ENCODE peak calls at places on chromosome 22, in ten cellular contexts. One of them, this sample, is unnamed.
A peak's percentile ranks its signal among the peaks of the same experiment; 100 is the strongest.

GRCh38 chr22:22753526-22754267 is 109.3 kb downstream of the GGTLC2 start:
- DNase-seq in stimulated activated CD4-positive, alpha-beta T cell treated with anti-CD3 and anti-CD28 coated beads, TNF-alpha, amount 100 ng/mL, for 1 hour: peak; percentile 61
- DNase-seq in NAMALWA: peak; percentile 82
- DNase-seq in left ventricle myocardium inferior: no peak
- DNase-seq in cardiac muscle cell: no peak
- DNase-seq in mammary epithelial cell: peak; percentile 5
- DNase-seq in neural progenitor cell: peak; percentile 70
- DNase-seq in brain microvascular endothelial cell: peak; percentile 12
- DNase-seq in hypothalamus: peak; percentile 13
- DNase-seq in HepG2: peak; percentile 47
- DNase-seq in this sample: peak; percentile 38

GRCh38 chr22:19598054-19598855 is 74.0 kb upstream of the CLDN5 start:
- DNase-seq in stimulated activated CD4-positive, alpha-beta T cell treated with anti-CD3 and anti-CD28 coated beads, TNF-alpha, amount 100 ng/mL, for 1 hour: no peak
- DNase-seq in hypothalamus: no peak
- DNase-seq in NAMALWA: no peak
- DNase-seq in neural progenitor cell: no peak
- DNase-seq in HepG2: no peak
- DNase-seq in left ventricle myocardium inferior: no peak
- DNase-seq in mammary epithelial cell: peak; percentile 55
- DNase-seq in cardiac muscle cell: no peak
- DNase-seq in brain microvascular endothelial cell: no peak
- DNase-seq in this sample: no peak

GRCh38 chr22:36616682-36617081 is 86.9 kb downstream of the CACNG2 start:
- DNase-seq in brain microvascular endothelial cell: no peak
- DNase-seq in stimulated activated CD4-positive, alpha-beta T cell treated with anti-CD3 and anti-CD28 coated beads, TNF-alpha, amount 100 ng/mL, for 1 hour: no peak
- DNase-seq in hypothalamus: no peak
- DNase-seq in HepG2: no peak
- DNase-seq in mammary epithelial cell: no peak
- DNase-seq in NAMALWA: no peak
- DNase-seq in cardiac muscle cell: no peak
- DNase-seq in left ventricle myocardium inferior: no peak
- DNase-seq in neural progenitor cell: no peak
- DNase-seq in this sample: no peak

GRCh38 chr22:38835888-38836301 is 7.9 kb downstream of the NPTXR start:
- DNase-seq in HepG2: no peak
- DNase-seq in NAMALWA: no peak
- DNase-seq in brain microvascular endothelial cell: no peak
- DNase-seq in hypothalamus: no peak
- DNase-seq in cardiac muscle cell: no peak
- DNase-seq in left ventricle myocardium inferior: no peak
- DNase-seq in stimulated activated CD4-positive, alpha-beta T cell treated with anti-CD3 and anti-CD28 coated beads, TNF-alpha, amount 100 ng/mL, for 1 hour: no peak
- DNase-seq in mammary epithelial cell: peak; percentile 55
- DNase-seq in neural progenitor cell: no peak
- DNase-seq in this sample: no peak

GRCh38 chr22:36756031-36756430 is 19.9 kb downstream of the IFT27 start:
- DNase-seq in NAMALWA: no peak
- DNase-seq in hypothalamus: no peak
- DNase-seq in left ventricle myocardium inferior: no peak
- DNase-seq in mammary epithelial cell: no peak
- DNase-seq in brain microvascular endothelial cell: no peak
- DNase-seq in stimulated activated CD4-positive, alpha-beta T cell treated with anti-CD3 and anti-CD28 coated beads, TNF-alpha, amount 100 ng/mL, for 1 hour: no peak
- DNase-seq in neural progenitor cell: no peak
- DNase-seq in cardiac muscle cell: no peak
- DNase-seq in HepG2: no peak
- DNase-seq in this sample: no peak

GRCh38 chr22:39634530-39635399 is 64.2 kb downstream of the CACNA1I start:
- DNase-seq in hypothalamus: no peak
- DNase-seq in NAMALWA: no peak
- DNase-seq in brain microvascular endothelial cell: peak; percentile 79
- DNase-seq in left ventricle myocardium inferior: no peak
- DNase-seq in cardiac muscle cell: no peak
- DNase-seq in stimulated activated CD4-positive, alpha-beta T cell treated with anti-CD3 and anti-CD28 coated beads, TNF-alpha, amount 100 ng/mL, for 1 hour: no peak
- DNase-seq in neural progenitor cell: no peak
- DNase-seq in HepG2: peak; percentile 12
- DNase-seq in mammary epithelial cell: peak; percentile 90
- DNase-seq in this sample: no peak

GRCh38 chr22:31135706-31136105 is 4.6 kb downstream of the PLA2G3 start:
- DNase-seq in mammary epithelial cell: no peak
- DNase-seq in cardiac muscle cell: no peak
- DNase-seq in stimulated activated CD4-positive, alpha-beta T cell treated with anti-CD3 and anti-CD28 coated beads, TNF-alpha, amount 100 ng/mL, for 1 hour: no peak
- DNase-seq in HepG2: no peak
- DNase-seq in brain microvascular endothelial cell: no peak
- DNase-seq in neural progenitor cell: no peak
- DNase-seq in hypothalamus: no peak
- DNase-seq in left ventricle myocardium inferior: no peak
- DNase-seq in NAMALWA: no peak
- DNase-seq in this sample: no peak

GRCh38 chr22:23553438-23553837 is 26.7 kb downstream of the IGLL1 start:
- DNase-seq in neural progenitor cell: no peak
- DNase-seq in HepG2: no peak
- DNase-seq in NAMALWA: no peak
- DNase-seq in cardiac muscle cell: no peak
- DNase-seq in brain microvascular endothelial cell: no peak
- DNase-seq in left ventricle myocardium inferior: no peak
- DNase-seq in hypothalamus: no peak
- DNase-seq in stimulated activated CD4-positive, alpha-beta T cell treated with anti-CD3 and anti-CD28 coated beads, TNF-alpha, amount 100 ng/mL, for 1 hour: no peak
- DNase-seq in mammary epithelial cell: no peak
- DNase-seq in this sample: no peak